ENCODE peak calls at places on chromosomes 11 and 22, in eight cellular contexts. D is body of pancreas; V is heart right ventricle; P is right atrium auricular region; H is CD8-positive, alpha-beta T cell; G is A549; C is PC-9; M is HCT116. Q is an unnamed sample. For H3K9me3 and H3K4me1, the result is how much of the 10 kb centered on the place peaks cover.

GRCh38 chr11:83317757-83318548 is 31.8 kb upstream of the CCDC90B start:
- DNase-seq in M (no peak), H (no peak), P (no peak), C (no peak), G (no peak), D (no peak), V (no peak), Q (no peak)

GRCh38 chr22:29481265-29482000 is 1.4 kb downstream of the NEFH start:
- DNase-seq in G (no peak), M (no peak), C (no peak), D (peak), P (no peak), H (no peak), V (no peak), Q (no peak)

GRCh38 chr11:35165416-35166368 is 26.7 kb downstream of the CD44 start:
- DNase-seq in M (no peak), V (peak), G (peak), C (peak), P (no peak), D (no peak), H (peak), Q (no peak)

GRCh38 chr11:66101055-66101454 is 31.0 kb downstream of the PACS1 start:
- DNase-seq in M (no peak), G (no peak), P (no peak), C (no peak), D (no peak), H (no peak), V (no peak), Q (no peak)

GRCh38 chr11:59918987-59919589 is 19.1 kb upstream of the OOSP1 start:
- DNase-seq in M (peak), V (no peak), D (peak), C (peak), H (no peak), G (peak), P (no peak), Q (no peak)

GRCh38 chr22:48700566-48701295 is 1126.9 kb downstream of the BRD1 start:
- DNase-seq in P (no peak), H (no peak), C (no peak), D (no peak), V (no peak), M (no peak), G (no peak), Q (no peak)

GRCh38 chr11:27861706-27862430 is 161.6 kb upstream of the BDNF start:
- DNase-seq in G (peak), M (no peak), C (peak), H (no peak), P (no peak), V (no peak), D (no peak), Q (no peak)

GRCh38 chr22:44181033-44181911 is 547 bp downstream of the PARVG start:
- DNase-seq in G (no peak), P (no peak), H (peak), V (no peak), C (no peak), M (no peak), D (no peak), Q (peak)

GRCh38 chr11:57425565-57426438 is 1.1 kb downstream of the SLC43A3 start:
- DNase-seq in M (no peak), D (peak), V (peak), G (no peak), H (no peak), C (peak), P (peak), Q (peak)

GRCh38 chr11:77174559-77174958 is 46.5 kb downstream of the MYO7A start:
- DNase-seq in C (no peak), V (no peak), P (no peak), M (no peak), G (no peak), D (no peak), H (no peak), Q (no peak)

GRCh38 chr11:111526501-111526900 is 11.9 kb downstream of the HOATZ start:
- DNase-seq in V (no peak), C (peak), H (no peak), D (no peak), M (no peak), P (no peak), G (peak), Q (no peak)

GRCh38 chr11:133522344-133522743 is 10.0 kb downstream of the OPCML start:
- DNase-seq in C (peak), M (no peak), H (no peak), D (no peak), G (no peak), V (no peak), P (no peak), Q (no peak)

GRCh38 chr22:43226368-43226979 is 39.5 kb upstream of the TTLL12 start:
- DNase-seq in H (no peak), C (no peak), P (no peak), D (no peak), V (no peak), G (no peak), M (no peak), Q (no peak)

GRCh38 chr22:20212754-20213699 is 55.1 kb downstream of the RTN4R start:
- DNase-seq in C (no peak), P (no peak), D (no peak), M (no peak), V (no peak), H (no peak), G (no peak), Q (no peak)

GRCh38 chr22:46004105-46004866 is 27.3 kb upstream of the WNT7B start:
- DNase-seq in V (no peak), H (peak), C (no peak), P (no peak), D (no peak), G (no peak), M (no peak), Q (no peak)

GRCh38 chr22:47198801-47199251 is 436.4 kb downstream of the TBC1D22A start:
- DNase-seq in M (no peak), V (no peak), P (peak), C (peak), H (no peak), D (peak), G (no peak), Q (no peak)
- H3K9me3 ChIP-seq in M (under half), V (under half), P (under half), C (under half), H (under half), D (under half), G (under half), Q (under half)

GRCh38 chr11:67418476-67419281 is 3.2 kb downstream of the CARNS1 start:
- DNase-seq in D (peak), M (no peak), H (no peak), P (no peak), G (no peak), C (no peak), V (peak), Q (peak)
- H3K4me1 ChIP-seq in D (half or more), M (half or more), H (half or more), P (under half), G (under half), C (under half), V (half or more), Q (under half)

DNA sequence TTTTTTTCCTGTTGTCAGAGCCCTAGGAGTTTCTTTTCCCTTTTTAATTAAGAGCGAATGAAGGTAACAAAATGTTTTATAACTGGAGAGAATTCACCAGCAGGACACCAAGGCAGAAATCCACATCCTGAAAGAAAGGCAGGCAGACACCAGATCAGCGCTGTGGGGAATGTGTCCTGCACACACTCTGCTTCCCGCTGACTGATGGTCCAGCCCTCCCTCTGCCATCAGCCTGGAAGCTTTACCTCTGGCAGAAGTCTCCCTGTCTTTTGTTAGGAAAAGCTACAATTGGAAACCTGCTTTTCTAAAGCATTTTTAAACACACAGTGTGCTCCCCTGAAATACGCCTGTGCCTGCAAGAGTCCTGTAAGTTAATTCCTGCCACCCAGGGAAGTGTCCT is 638.5 kb downstream of the NTM start:
- DNase-seq in G (no peak), P (no peak), H (no peak), M (no peak), C (no peak), D (no peak), V (no peak), Q (no peak)
- TF ChIP-seq CTCF in G (no peak), P (no peak), H (no peak), M (no peak), C (no peak), D (no peak), V (no peak), Q (no peak)

DNA sequence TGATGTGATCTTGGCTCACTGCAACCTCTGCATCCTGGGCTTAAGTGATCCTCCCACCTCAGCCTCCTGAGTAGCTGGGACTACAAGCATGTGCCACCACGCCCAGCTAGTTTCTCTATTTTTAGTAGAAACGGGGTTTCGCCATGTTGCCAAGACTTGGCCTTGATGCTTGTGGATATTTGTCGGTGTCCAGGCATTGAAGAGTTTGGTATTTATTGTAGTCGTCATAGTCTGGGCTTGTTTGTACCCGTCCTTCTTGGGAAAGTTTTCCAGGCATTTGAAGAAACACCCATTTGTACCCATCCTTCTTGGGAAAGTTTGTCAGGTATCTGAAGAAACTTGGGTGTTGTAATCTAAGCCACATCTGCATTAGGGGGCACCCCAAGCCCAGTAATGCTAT is 28.7 kb downstream of the FCHSD2 start:
- DNase-seq in P (no peak), H (no peak), M (no peak), V (no peak), C (no peak), D (no peak), G (no peak), Q (no peak)
- H3K9me3 ChIP-seq in P (under half), H (under half), M (under half), V (under half), C (under half), D (under half), G (under half), Q (under half)

GRCh38 chr11:16036218-16036617 is 320.1 kb downstream of the SOX6 start:
- DNase-seq in V (no peak), H (no peak), M (no peak), G (no peak), C (no peak), P (no peak), D (no peak), Q (no peak)

GRCh38 chr11:16043617-16044016 is 312.7 kb downstream of the SOX6 start:
- DNase-seq in C (no peak), H (no peak), G (no peak), M (no peak), P (no peak), D (no peak), V (peak), Q (no peak)

GRCh38 chr11:16041207-16041606 is 315.1 kb downstream of the SOX6 start:
- DNase-seq in H (no peak), D (no peak), G (no peak), V (no peak), M (no peak), P (no peak), C (no peak), Q (no peak)

DNA sequence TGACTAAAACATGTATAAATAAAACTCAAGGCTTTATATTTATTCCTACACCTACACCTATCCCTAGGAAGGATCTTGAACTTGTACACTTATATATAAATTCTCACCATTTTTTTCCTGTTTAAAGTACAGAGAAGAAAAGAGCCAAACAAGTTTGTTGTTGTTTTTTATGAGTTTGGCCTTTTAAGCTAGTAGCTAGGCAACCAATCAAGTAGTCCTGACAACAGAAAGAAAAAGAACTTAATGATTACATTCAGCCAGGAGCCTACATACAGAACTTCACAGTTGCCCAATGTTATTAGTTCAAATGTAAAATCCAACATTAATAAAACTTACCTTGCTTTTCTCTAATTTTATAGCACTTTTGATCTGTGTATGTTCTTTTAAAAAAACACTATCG is 316.2 kb downstream of the SOX6 start:
- DNase-seq in H (no peak), C (no peak), G (no peak), M (no peak), D (no peak), P (no peak), V (no peak), Q (no peak)
- H3K4me1 ChIP-seq in H (under half), C (under half), G (under half), M (under half), D (under half), P (under half), V (under half), Q (under half)

Q was measured in Peyer's patch.